ENCODE peak calls at places on chromosomes 5 and 9, in four cellular contexts. T, A, Q and M are unnamed samples.

GRCh38 chr9:21682376-21682775 is 120.1 kb upstream of the MTAP start:
- DNase-seq in T (no peak), A (no peak), Q (no peak), M (no peak)

GRCh38 chr5:125950012-125950411 is 473.2 kb upstream of the GRAMD2B start:
- DNase-seq in T (no peak), A (no peak), Q (no peak), M (no peak)

GRCh38 chr9:37966443-37967271 is 62.7 kb upstream of the SLC25A51 start:
- DNase-seq in T (peak), A (no peak), Q (peak), M (no peak)

GRCh38 chr5:10671041-10672008 is 89.7 kb downstream of the DAP start:
- DNase-seq in T (no peak), A (no peak), Q (no peak), M (no peak)

GRCh38 chr5:135053278-135053677 is 19.2 kb upstream of the PITX1 start:
- DNase-seq in T (no peak), A (peak), Q (no peak), M (no peak)

GRCh38 chr5:149174847-149175234 is 33.5 kb downstream of the ABLIM3 start:
- DNase-seq in T (no peak), A (no peak), Q (no peak), M (no peak)

GRCh38 chr5:167296680-167297079 is 994.8 kb upstream of the WWC1 start:
- DNase-seq in T (no peak), A (peak), Q (no peak), M (no peak)

GRCh38 chr5:171379961-171380360 is 7.7 kb upstream of the NPM1 start:
- DNase-seq in T (no peak), A (no peak), Q (no peak), M (no peak)

GRCh38 chr5:6728011-6728794 is 15.0 kb downstream of the TENT4A start:
- DNase-seq in T (no peak), A (no peak), Q (no peak), M (no peak)

GRCh38 chr9:96022445-96023031 is 147.0 kb downstream of the ERCC6L2 start:
- DNase-seq in T (peak), A (no peak), Q (no peak), M (no peak)

GRCh38 chr9:134321571-134321930 is 4.7 kb upstream of the RXRA start:
- DNase-seq in T (no peak), A (no peak), Q (no peak), M (no peak)

GRCh38 chr5:7629559-7629958 is 221.4 kb downstream of the CFAP90 start:
- DNase-seq in T (no peak), A (peak), Q (no peak), M (no peak)

GRCh38 chr9:97794666-97795065 is 58.4 kb upstream of the FOXE1 start:
- DNase-seq in T (no peak), A (no peak), Q (no peak), M (no peak)

GRCh38 chr5:143395638-143396352 is 7.7 kb downstream of the NR3C1 start:
- DNase-seq in T (no peak), A (peak), Q (peak), M (no peak)

GRCh38 chr9:91562412-91562811 is 138.8 kb upstream of the NFIL3 start:
- DNase-seq in T (no peak), A (no peak), Q (no peak), M (no peak)

GRCh38 chr9:15349892-15350761 is 43.1 kb upstream of the TTC39B start:
- DNase-seq in T (peak), A (no peak), Q (peak), M (no peak)

GRCh38 chr9:135016876-135017275 is 70.6 kb upstream of the OLFM1 start:
- DNase-seq in T (no peak), A (no peak), Q (no peak), M (no peak)

GRCh38 chr9:27338527-27338903 is 41.6 kb upstream of the EQTN start:
- DNase-seq in T (no peak), A (no peak), Q (no peak), M (no peak)

GRCh38 chr5:136729901-136730355 is 364.6 kb upstream of the TRPC7 start:
- DNase-seq in T (no peak), A (no peak), Q (peak), M (no peak)

GRCh38 chr5:52799983-52800393 is 12.3 kb downstream of the ITGA1 start:
- DNase-seq in T (peak), A (peak), Q (peak), M (peak)

GRCh38 chr5:52798952-52799351 is 11.2 kb downstream of the ITGA1 start:
- DNase-seq in T (no peak), A (no peak), Q (no peak), M (no peak)

GRCh38 chr5:52799358-52799982 is 11.8 kb downstream of the ITGA1 start:
- DNase-seq in T (peak), A (peak), Q (peak), M (no peak)

GRCh38 chr5:52801329-52801728 is 13.6 kb downstream of the ITGA1 start:
- DNase-seq in T (no peak), A (no peak), Q (peak), M (no peak)

DNA sequence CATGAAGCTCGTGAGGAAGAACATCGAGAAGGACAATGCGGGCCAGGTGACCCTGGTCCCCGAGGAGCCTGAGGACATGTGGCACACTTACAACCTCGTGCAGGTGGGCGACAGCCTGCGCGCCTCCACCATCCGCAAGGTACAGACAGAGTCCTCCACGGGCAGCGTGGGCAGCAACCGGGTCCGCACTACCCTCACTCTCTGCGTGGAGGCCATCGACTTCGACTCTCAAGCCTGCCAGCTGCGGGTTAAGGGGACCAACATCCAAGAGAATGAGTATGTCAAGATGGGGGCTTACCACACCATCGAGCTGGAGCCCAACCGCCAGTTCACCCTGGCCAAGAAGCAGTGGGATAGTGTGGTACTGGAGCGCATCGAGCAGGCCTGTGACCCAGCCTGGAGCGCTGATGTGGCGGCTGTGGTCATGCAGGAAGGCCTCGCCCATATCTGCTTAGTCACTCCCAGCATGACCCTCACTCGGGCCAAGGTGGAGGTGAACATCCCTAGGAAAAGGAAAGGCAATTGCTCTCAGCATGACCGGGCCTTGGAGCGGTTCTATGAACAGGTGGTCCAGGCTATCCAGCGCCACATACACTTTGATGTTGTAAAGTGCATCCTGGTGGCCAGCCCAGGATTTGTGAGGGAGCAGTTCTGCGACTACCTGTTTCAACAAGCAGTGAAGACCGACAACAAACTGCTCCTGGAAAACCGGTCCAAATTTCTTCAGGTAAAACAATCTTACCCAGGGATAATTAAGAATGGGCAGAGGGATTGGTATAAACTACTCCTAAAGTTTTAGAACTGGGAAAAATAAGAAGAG is 12.9 kb downstream of the ITGA1 start:
- DNase-seq in T (peak), A (peak), Q (peak), M (no peak)
- TF ChIP-seq CTCF in T (peak), A (no peak), Q (peak), M (no peak)

DNA sequence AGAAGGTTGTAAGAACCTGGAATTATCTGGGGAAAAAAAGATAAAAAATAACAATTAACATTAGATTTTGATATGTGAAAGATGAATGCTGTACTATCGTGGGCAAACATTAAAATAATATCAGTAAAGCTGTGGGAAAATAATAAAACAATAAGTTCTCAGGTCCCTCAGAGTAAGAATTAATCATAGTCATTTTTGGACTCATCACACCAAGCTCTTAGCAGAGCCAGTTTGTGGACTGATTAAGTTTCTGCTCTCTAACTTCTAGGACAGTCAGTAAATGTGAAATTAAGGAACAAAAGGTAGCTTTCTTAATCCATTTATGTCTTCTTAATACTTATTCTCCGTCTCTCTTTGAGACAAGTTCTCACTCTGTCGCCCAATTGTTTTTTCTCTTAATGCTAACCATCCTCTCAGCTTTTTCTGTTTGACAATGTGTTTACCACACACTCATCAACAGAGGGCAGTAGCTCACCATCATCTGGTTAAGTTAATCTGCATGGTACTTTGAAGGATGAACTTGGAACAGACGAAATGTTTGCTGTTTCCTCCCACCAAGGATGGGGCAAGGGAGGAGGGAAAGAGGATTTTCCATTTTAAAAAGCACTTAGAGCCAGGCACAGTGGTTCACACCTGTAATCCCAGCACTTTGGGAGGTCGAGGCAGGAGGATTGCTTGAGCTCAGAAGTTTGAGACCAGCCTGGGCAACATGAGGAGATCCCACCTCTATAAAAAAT is 5.3 kb upstream of the ACO1 start:
- DNase-seq in T (peak), A (peak), Q (peak), M (peak)
- H3K4me3 ChIP-seq in T (no peak), A (no peak), Q (no peak), M (no peak)

GRCh38 chr9:121721770-121722169 is 70.3 kb downstream of the DAB2IP start:
- DNase-seq in T (no peak), A (no peak), Q (no peak), M (no peak)

GRCh38 chr9:121718501-121718900 is 67.1 kb downstream of the DAB2IP start:
- DNase-seq in T (no peak), A (no peak), Q (peak), M (no peak)

GRCh38 chr9:121718063-121718462 is 66.6 kb downstream of the DAB2IP start:
- DNase-seq in T (no peak), A (no peak), Q (peak), M (no peak)

GRCh38 chr9:121720311-121720991 is 69.0 kb downstream of the DAB2IP start:
- DNase-seq in T (peak), A (no peak), Q (peak), M (no peak)

GRCh38 chr9:121720992-121721350 is 69.5 kb downstream of the DAB2IP start:
- DNase-seq in T (no peak), A (no peak), Q (peak), M (no peak)
- TF ChIP-seq CTCF in T (no peak), A (no peak), Q (peak), M (peak)

GRCh38 chr9:93094294-93095204 is 1.5 kb upstream of the CARD19 start:
- DNase-seq in T (peak), A (peak), Q (no peak), M (no peak)
- H3K4me3 ChIP-seq in T (peak), A (peak), Q (peak), M (peak)